ENCODE peak calls at places on chromosomes 11 and 22, in seven cellular contexts. Y is heart left ventricle; G is fibroblast of the aortic adventitia; F is lower lobe of right lung; J is naive thymus-derived CD4-positive, alpha-beta T cell; V is Peyer's patch; T is GM23248. D is an unnamed sample.

GRCh38 chr11:92104349-92104748 is 120.3 kb upstream of the FAT3 start:
- DNase-seq in F (no peak), G (no peak), Y (no peak), J (no peak), T (no peak), V (no peak), D (no peak)

GRCh38 chr22:33126881-33127280 is 68.7 kb upstream of the SYN3 start:
- DNase-seq in Y (no peak), J (no peak), V (no peak), T (peak), G (no peak), F (no peak), D (no peak)

GRCh38 chr22:48616656-48617055 is 1211.0 kb downstream of the BRD1 start:
- DNase-seq in T (no peak), J (no peak), F (no peak), G (no peak), Y (no peak), V (no peak), D (no peak)

GRCh38 chr11:125071408-125071807 is 8.3 kb downstream of the SLC37A2 start:
- DNase-seq in F (peak), V (no peak), T (peak), G (no peak), Y (no peak), J (no peak), D (no peak)

GRCh38 chr11:15769203-15769602 is 587.1 kb downstream of the SOX6 start:
- DNase-seq in G (no peak), V (no peak), Y (no peak), J (no peak), T (no peak), F (no peak), D (no peak)

GRCh38 chr22:47627561-47628253 is 865.3 kb downstream of the TBC1D22A start:
- DNase-seq in V (no peak), T (no peak), G (no peak), F (no peak), J (no peak), Y (no peak), D (no peak)

GRCh38 chr22:38335077-38335476 is 17.8 kb upstream of the CSNK1E start:
- DNase-seq in Y (no peak), V (no peak), F (no peak), J (no peak), G (no peak), T (peak), D (no peak)

GRCh38 chr11:11608783-11609232 is 13.0 kb downstream of the GALNT18 start:
- DNase-seq in G (peak), Y (no peak), F (no peak), V (no peak), J (no peak), T (peak), D (no peak)

GRCh38 chr22:19386248-19386647 is 45.3 kb downstream of the HIRA start:
- DNase-seq in G (no peak), J (no peak), Y (no peak), F (no peak), V (no peak), T (no peak), D (no peak)

GRCh38 chr11:34052036-34052607 is 591 bp downstream of the CAPRIN1 start:
- DNase-seq in V (peak), Y (peak), G (peak), T (peak), F (peak), J (peak), D (peak)

GRCh38 chr11:44943118-44943517 is 7.6 kb downstream of the TP53I11 start:
- DNase-seq in F (peak), T (no peak), Y (no peak), V (peak), J (no peak), G (no peak), D (no peak)

GRCh38 chr22:25368271-25368670 is 148.8 kb downstream of the CRYBB2 start:
- DNase-seq in F (no peak), Y (no peak), V (no peak), G (peak), T (peak), J (no peak), D (no peak)

GRCh38 chr11:47944555-47945128 is 35.7 kb upstream of the PTPRJ start:
- DNase-seq in Y (no peak), V (no peak), T (peak), F (no peak), G (no peak), J (no peak), D (no peak)

GRCh38 chr22:50020606-50021005 is 8.0 kb upstream of the IL17REL start:
- DNase-seq in Y (no peak), F (no peak), J (no peak), V (no peak), T (no peak), G (no peak), D (no peak)

GRCh38 chr22:46699091-46699490 is 39.0 kb downstream of the CERK start:
- DNase-seq in F (no peak), V (no peak), J (no peak), T (no peak), G (no peak), Y (peak), D (no peak)

GRCh38 chr11:70467196-70468085 is 69.1 kb downstream of the CTTN start:
- DNase-seq in T (peak), Y (peak), G (peak), F (peak), J (no peak), V (peak), D (no peak)

GRCh38 chr11:94148189-94148588 is 19.5 kb downstream of the PANX1 start:
- DNase-seq in Y (no peak), G (no peak), J (no peak), F (no peak), T (no peak), V (no peak), D (no peak)

GRCh38 chr11:46649180-46649738 is 31.9 kb downstream of the ATG13 start:
- DNase-seq in F (no peak), V (no peak), J (no peak), Y (peak), G (peak), T (peak), D (no peak)

GRCh38 chr22:18056161-18056666 is 21.6 kb upstream of the PEX26 start:
- DNase-seq in T (peak), J (no peak), V (peak), Y (peak), F (no peak), G (peak), D (no peak)

GRCh38 chr22:29143848-29144785 is 61.6 kb upstream of the EMID1 start:
- DNase-seq in G (no peak), V (no peak), T (no peak), Y (no peak), F (no peak), J (no peak), D (no peak)

GRCh38 chr11:68214173-68215086 is 1.3 kb upstream of the KMT5B start:
- DNase-seq in V (no peak), F (no peak), Y (peak), J (no peak), G (no peak), T (peak), D (no peak)

GRCh38 chr11:39365809-39366436 is 2093.5 kb downstream of the LRRC4C start:
- DNase-seq in Y (no peak), T (peak), V (no peak), G (peak), F (no peak), J (no peak), D (no peak)

GRCh38 chr11:39361557-39361956 is 2097.9 kb downstream of the LRRC4C start:
- DNase-seq in T (no peak), G (no peak), Y (no peak), J (no peak), F (no peak), V (no peak), D (no peak)

DNA sequence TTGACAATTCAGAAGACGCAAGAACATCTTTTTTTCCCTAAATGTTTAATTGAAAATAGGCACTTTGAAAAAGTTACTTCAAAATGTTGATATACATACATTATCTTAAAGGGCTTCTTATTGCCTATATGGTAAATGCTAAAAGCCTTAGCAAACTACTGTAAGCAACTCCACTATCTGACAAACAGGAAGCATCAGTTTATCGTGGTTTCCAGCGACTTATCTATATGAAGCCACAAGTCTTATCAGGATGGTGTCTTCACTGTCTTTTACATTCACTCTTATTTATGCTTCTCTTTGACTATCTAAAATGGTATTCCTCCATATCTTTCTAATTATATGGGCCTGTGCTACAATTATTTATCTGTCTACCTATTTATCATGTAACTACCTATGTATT is 2091.9 kb downstream of the LRRC4C start:
- DNase-seq in V (no peak), J (no peak), Y (no peak), T (no peak), G (no peak), F (no peak), D (no peak)
- H3K4me3 ChIP-seq in V (no peak), J (no peak), Y (no peak), T (no peak), G (no peak), F (no peak), D (no peak)

GRCh38 chr11:1570896-1571759 is 943 bp downstream of the DUSP8 start:
- DNase-seq in J (peak), F (no peak), T (no peak), G (no peak), Y (peak), V (peak), D (no peak)
- H3K4me3 ChIP-seq in J (peak), F (peak), T (peak), G (peak), Y (peak), V (peak), D (no peak)

DNA sequence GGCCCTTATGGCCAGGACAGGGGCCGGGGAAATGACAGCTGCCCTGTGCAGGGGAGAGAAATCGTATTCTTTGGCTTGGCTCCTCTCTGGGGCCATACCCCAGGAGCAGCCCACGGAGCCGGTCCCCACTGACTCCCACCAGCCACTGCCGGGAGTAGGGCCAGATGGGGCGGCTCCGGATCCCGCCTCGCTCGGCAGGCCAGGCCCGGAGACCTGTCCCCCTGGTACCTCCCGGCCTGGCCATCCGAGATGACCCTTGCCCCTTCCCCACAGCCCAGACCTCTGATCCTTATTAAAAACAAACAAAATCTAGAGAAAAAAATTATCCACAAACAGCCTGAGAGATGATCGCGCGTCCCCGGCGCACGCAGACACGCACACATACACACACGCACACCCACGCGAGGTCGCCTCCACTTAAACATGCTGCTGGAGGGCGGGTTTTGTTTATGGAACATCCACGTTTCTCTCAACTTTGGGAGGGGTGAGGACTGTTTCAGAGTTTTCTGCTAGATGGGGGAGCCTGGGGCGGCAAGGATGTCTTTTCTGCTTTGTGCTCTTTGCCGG is 59.1 kb downstream of the IGLL1 start:
- DNase-seq in T (peak), F (peak), G (peak), V (no peak), Y (peak), J (no peak), D (no peak)
- H3K4me3 ChIP-seq in T (peak), F (peak), G (peak), V (peak), Y (peak), J (no peak), D (no peak)

GRCh38 chr22:42857845-42858481 is 890 bp upstream of the ARFGAP3 start:
- DNase-seq in T (no peak), Y (no peak), V (no peak), F (no peak), G (peak), J (no peak), D (no peak)
- H3K4me3 ChIP-seq in T (peak), Y (peak), V (no peak), F (peak), G (no peak), J (no peak), D (no peak)

GRCh38 chr11:128195756-128196155 is 391.6 kb downstream of the ETS1 start:
- DNase-seq in T (peak), Y (no peak), J (no peak), G (no peak), V (no peak), F (no peak), D (no peak)

GRCh38 chr11:128196235-128196634 is 391.1 kb downstream of the ETS1 start:
- DNase-seq in V (no peak), F (no peak), G (no peak), Y (no peak), T (peak), J (no peak), D (no peak)

GRCh38 chr11:128193633-128194032 is 393.7 kb downstream of the ETS1 start:
- DNase-seq in G (no peak), V (no peak), Y (no peak), J (no peak), T (no peak), F (no peak), D (no peak)

GRCh38 chr11:128194226-128194625 is 393.1 kb downstream of the ETS1 start:
- DNase-seq in F (no peak), T (no peak), Y (no peak), V (no peak), J (no peak), G (no peak), D (no peak)

DNA sequence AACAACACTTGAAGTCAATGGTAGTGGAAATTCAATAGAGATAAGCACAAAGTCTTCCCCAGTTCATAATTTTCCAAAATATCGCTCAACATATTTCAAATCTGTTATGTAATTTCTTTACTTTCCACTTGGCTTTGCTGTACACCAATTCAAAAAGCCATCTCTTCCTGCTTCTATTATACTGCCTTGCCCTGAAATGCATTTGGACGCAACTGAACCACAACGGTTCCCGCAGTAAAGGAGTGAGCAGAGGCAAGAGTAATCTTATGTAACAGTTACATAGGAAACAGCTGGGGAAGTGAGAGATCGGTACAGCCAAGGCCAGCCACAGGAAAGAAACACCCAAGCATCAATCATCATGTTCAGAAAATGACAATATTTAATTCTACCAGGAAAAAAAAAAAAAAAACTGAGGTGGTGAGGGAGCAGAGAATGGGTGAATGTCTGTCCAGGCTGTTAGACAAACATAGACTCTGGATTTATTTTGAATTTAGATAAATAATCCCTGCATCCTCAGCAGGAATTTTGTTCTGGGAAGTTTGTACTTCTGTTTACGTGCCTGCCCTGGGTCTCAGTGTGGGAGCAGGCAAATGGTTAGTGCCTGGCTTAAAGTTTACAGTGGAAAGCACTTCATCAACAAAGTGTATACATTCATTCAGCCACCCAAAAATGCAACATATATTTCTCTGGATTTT is 392.2 kb downstream of the ETS1 start:
- DNase-seq in F (no peak), V (peak), Y (no peak), T (no peak), J (peak), G (no peak), D (no peak)
- H3K4me3 ChIP-seq in F (no peak), V (no peak), Y (no peak), T (no peak), J (no peak), G (no peak), D (no peak)

GRCh38 chr11:117177534-117178209 is 871 bp upstream of the SIDT2 start:
- DNase-seq in G (no peak), T (peak), V (no peak), J (no peak), F (no peak), Y (no peak), D (no peak)
- H3K4me3 ChIP-seq in G (peak), T (peak), V (peak), J (peak), F (peak), Y (peak), D (peak)

GRCh38 chr11:64286801-64287159 is 1.1 kb downstream of the GPR137 start:
- DNase-seq in V (no peak), Y (no peak), G (no peak), J (no peak), T (no peak), F (no peak), D (no peak)
- H3K4me3 ChIP-seq in V (no peak), Y (no peak), G (no peak), J (no peak), T (peak), F (no peak), D (no peak)

D was measured in GM12864.